ENCODE peak calls at places on chromosomes 11 and 22, in eight cellular contexts. M is vagina, S is endodermal cell, H is spleen, P is heart left ventricle, Y is neural progenitor cell, E is uterus, J is dorsolateral prefrontal cortex. N is an unnamed sample.

GRCh38 chr11:117625237-117625636 is 171.8 kb downstream of the DSCAML1 start:
- DNase-seq in E (no peak), M (no peak), J (no peak), Y (no peak), P (no peak), H (no peak), S (no peak), N (no peak)

GRCh38 chr11:70584786-70585545 is 186.6 kb downstream of the CTTN start:
- DNase-seq in H (peak; percentile 33), P (peak; percentile 30), E (no peak), Y (no peak), S (no peak), M (no peak), J (no peak), N (no peak)

GRCh38 chr22:49855491-49855911 is 1.9 kb downstream of the ZBED4 start:
- DNase-seq in P (no peak), J (no peak), E (no peak), Y (no peak), S (no peak), H (peak; percentile 51), M (no peak), N (peak; percentile 59)

GRCh38 chr11:27930946-27931345 is 177.0 kb downstream of the KIF18A start:
- DNase-seq in J (no peak), S (no peak), E (no peak), M (no peak), Y (no peak), H (no peak), P (no peak), N (no peak)

GRCh38 chr22:48734359-48734758 is 1093.3 kb downstream of the BRD1 start:
- DNase-seq in Y (no peak), H (peak; percentile 22), J (no peak), M (no peak), E (no peak), P (peak; percentile 40), S (no peak), N (no peak)

GRCh38 chr22:29339381-29340235 is 24.1 kb upstream of the RASL10A start:
- DNase-seq in P (no peak), Y (no peak), J (no peak), M (no peak), H (no peak), E (no peak), S (no peak), N (no peak)

GRCh38 chr11:101321222-101321621 is 191.6 kb upstream of the PGR start:
- DNase-seq in S (peak; percentile 70), J (no peak), Y (peak; percentile 7), H (no peak), E (no peak), P (no peak), M (no peak), N (no peak)

GRCh38 chr11:72141066-72141465 is 5.5 kb downstream of the FOLR3 start:
- DNase-seq in P (no peak), H (no peak), E (no peak), S (no peak), M (no peak), J (no peak), Y (no peak), N (no peak)

GRCh38 chr11:85947431-85948272 is 92.5 kb downstream of the CCDC83 start:
- DNase-seq in J (no peak), H (no peak), P (no peak), E (peak; percentile 58), S (no peak), M (no peak), Y (no peak), N (no peak)

GRCh38 chr11:106480581-106481185 is 403.2 kb downstream of the AASDHPPT start:
- DNase-seq in E (no peak), M (no peak), P (no peak), Y (no peak), J (no peak), S (no peak), H (no peak), N (no peak)

GRCh38 chr11:123231263-123231662 is 36.2 kb upstream of the CLMP start:
- DNase-seq in P (no peak), S (no peak), E (no peak), H (no peak), M (no peak), Y (no peak), J (no peak), N (no peak)

GRCh38 chr11:34658071-34659015 is 37.5 kb downstream of the EHF start:
- DNase-seq in M (no peak), Y (no peak), E (no peak), J (no peak), S (no peak), H (no peak), P (no peak), N (no peak)

GRCh38 chr11:12719221-12719620 is 45.0 kb downstream of the TEAD1 start:
- DNase-seq in P (no peak), S (peak; percentile 62), M (no peak), E (no peak), Y (peak; percentile 55), J (no peak), H (no peak), N (no peak)

GRCh38 chr11:26649884-26650283 is 72.0 kb downstream of the SLC5A12 start:
- DNase-seq in E (peak; percentile 12), J (peak; percentile 15), M (no peak), P (no peak), H (no peak), S (peak; percentile 88), Y (peak; percentile 86), N (peak; percentile 75)

GRCh38 chr11:131893103-131893502 is 522.7 kb downstream of the NTM start:
- DNase-seq in H (no peak), J (no peak), Y (no peak), M (no peak), S (no peak), E (no peak), P (no peak), N (no peak)

GRCh38 chr11:131893988-131894387 is 523.6 kb downstream of the NTM start:
- DNase-seq in S (no peak), Y (no peak), H (no peak), M (no peak), J (no peak), P (no peak), E (no peak), N (no peak)

GRCh38 chr11:131897247-131897646 is 526.8 kb downstream of the NTM start:
- DNase-seq in E (no peak), H (no peak), J (no peak), Y (no peak), M (no peak), S (no peak), P (no peak), N (no peak)

GRCh38 chr11:131895865-131896264 is 525.5 kb downstream of the NTM start:
- DNase-seq in Y (no peak), P (no peak), S (no peak), J (no peak), M (no peak), H (no peak), E (no peak), N (no peak)

GRCh38 chr11:131894615-131895544 is 524.5 kb downstream of the NTM start:
- DNase-seq in S (no peak), E (no peak), P (no peak), H (no peak), M (no peak), J (no peak), Y (no peak), N (no peak)
- TF ChIP-seq CTCF in S (no peak), E (no peak), P (no peak), H (no peak), M (no peak), J (no peak), Y (no peak), N (no peak)

GRCh38 chr11:121292503-121293275 is at the start of gene SC5D:
- DNase-seq in H (peak; percentile 98), P (peak; percentile 97), J (peak; percentile 95), S (peak; percentile 98), E (peak; percentile 92), M (peak; percentile 98), Y (peak; percentile 98), N (peak; percentile 95)
- H3K27ac ChIP-seq in H (peak within 1 kb of the TSS; percentile 93), P (peak within 1 kb of the TSS; percentile 84), J (peak within 1 kb of the TSS; percentile 98), S (peak within 1 kb of the TSS; percentile 85), E (peak within 1 kb of the TSS; percentile 87), M (peak within 1 kb of the TSS; percentile 94), Y (peak within 1 kb of the TSS; percentile 27), N (peak within 1 kb of the TSS; percentile 78)

DNA sequence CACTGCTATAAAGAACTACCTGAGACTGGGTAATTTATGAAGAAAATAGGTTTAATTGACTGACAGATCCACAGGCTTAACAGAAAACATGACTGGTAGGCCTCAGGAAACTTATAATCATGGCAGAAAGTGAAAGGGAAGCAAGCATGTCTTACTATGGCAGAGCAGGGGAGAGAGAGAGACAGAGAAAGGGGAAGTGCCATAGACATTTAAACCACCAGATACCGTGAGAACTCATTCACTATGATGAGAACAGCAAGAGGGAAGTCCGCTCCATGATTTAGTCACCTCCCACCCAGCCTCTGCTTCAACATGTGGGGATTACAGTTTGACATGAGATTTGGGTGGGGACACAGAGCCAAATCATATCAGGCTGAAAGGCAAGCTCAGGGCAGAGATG is 327.1 kb upstream of the DDI1 start:
- DNase-seq in S (no peak), Y (no peak), H (no peak), J (no peak), P (no peak), E (no peak), M (no peak), N (no peak)
- TF ChIP-seq CTCF in S (no peak), Y (no peak), H (no peak), J (no peak), P (no peak), E (no peak), M (no peak), N (no peak)

GRCh38 chr22:20437253-20438065 is at the start of gene SCARF2:
- DNase-seq in P (peak; percentile 84), M (no peak), E (peak; percentile 62), Y (peak; percentile 81), J (no peak), H (peak; percentile 75), S (peak; percentile 89), N (no peak)
- H3K27ac ChIP-seq in P (peak within 1 kb of the TSS; percentile 88), M (peak within 1 kb of the TSS; percentile 93), E (peak within 1 kb of the TSS; percentile 88), Y (no peak within 1 kb of the TSS), J (peak within 1 kb of the TSS; percentile 78), H (peak within 1 kb of the TSS; percentile 80), S (no peak within 1 kb of the TSS), N (peak within 1 kb of the TSS; percentile 36)

GRCh38 chr22:41917906-41918791 is 3.3 kb upstream of the SHISA8 start:
- DNase-seq in J (no peak), Y (no peak), E (no peak), S (no peak), H (peak; percentile 88), M (no peak), P (peak; percentile 83), N (peak; percentile 60)
- TF ChIP-seq CTCF in J (no peak), Y (no peak), E (no peak), S (no peak), H (no peak), M (no peak), P (no peak), N (no peak)

GRCh38 chr11:773830-774229 is 3.5 kb downstream of the GATD1 start:
- DNase-seq in M (no peak), S (no peak), P (no peak), Y (peak; percentile 1), E (no peak), J (no peak), H (no peak), N (no peak)
- H3K27ac ChIP-seq in M (no peak overlapping the region), S (no peak overlapping the region), P (no peak overlapping the region), Y (no peak overlapping the region), E (no peak overlapping the region), J (peak overlapping the region; percentile 89), H (no peak overlapping the region), N (no peak overlapping the region)

N was measured in colonic mucosa.